ENCODE peak calls at places on chromosomes 2 and 18, in seven cellular contexts. H, C, O, B, Y, V and D are unnamed samples.

GRCh38 chr2:119853777-119854399 is 94.2 kb downstream of the PTPN4 start:
- DNase-seq in H (no peak), C (no peak), O (no peak), B (no peak), Y (no peak), V (no peak), D (no peak)

GRCh38 chr2:207503234-207503633 is 26.5 kb upstream of the CREB1 start:
- DNase-seq in H (no peak), C (no peak), O (no peak), B (no peak), Y (peak), V (peak), D (no peak)

GRCh38 chr18:44458777-44459176 is 221.9 kb upstream of the SETBP1 start:
- DNase-seq in H (no peak), C (peak), O (no peak), B (no peak), Y (peak), V (peak), D (no peak)

GRCh38 chr18:79597176-79598045 is 82.2 kb upstream of the CTDP1 start:
- DNase-seq in H (peak), C (no peak), O (peak), B (no peak), Y (no peak), V (peak), D (no peak)

GRCh38 chr2:29000954-29001353 is 19.9 kb downstream of the TOGARAM2 start:
- DNase-seq in H (no peak), C (no peak), O (no peak), B (no peak), Y (no peak), V (peak), D (no peak)

GRCh38 chr18:44758821-44759624 is 78.3 kb downstream of the SETBP1 start:
- DNase-seq in H (no peak), C (no peak), O (no peak), B (no peak), Y (no peak), V (peak), D (no peak)

GRCh38 chr2:188898261-188898660 is 75.9 kb upstream of the COL3A1 start:
- DNase-seq in H (no peak), C (peak), O (no peak), B (no peak), Y (no peak), V (no peak), D (no peak)

GRCh38 chr18:48529796-48530195 is 9.0 kb upstream of the CTIF start:
- DNase-seq in H (no peak), C (peak), O (no peak), B (peak), Y (peak), V (peak), D (no peak)

GRCh38 chr2:48471048-48471474 is 58.9 kb upstream of the STON1 start:
- DNase-seq in H (peak), C (peak), O (no peak), B (peak), Y (peak), V (peak), D (no peak)

GRCh38 chr2:106542730-106543359 is 55.7 kb downstream of the CD8B2 start:
- DNase-seq in H (peak), C (peak), O (peak), B (peak), Y (peak), V (peak), D (peak)

GRCh38 chr2:231904161-231904611 is 22.0 kb downstream of the NPPC start:
- DNase-seq in H (no peak), C (no peak), O (no peak), B (no peak), Y (no peak), V (peak), D (peak)
- TF ChIP-seq CTCF in H (no peak), C (no peak), O (no peak), B (no peak), Y (no peak), V (no peak), D (no peak)

DNA sequence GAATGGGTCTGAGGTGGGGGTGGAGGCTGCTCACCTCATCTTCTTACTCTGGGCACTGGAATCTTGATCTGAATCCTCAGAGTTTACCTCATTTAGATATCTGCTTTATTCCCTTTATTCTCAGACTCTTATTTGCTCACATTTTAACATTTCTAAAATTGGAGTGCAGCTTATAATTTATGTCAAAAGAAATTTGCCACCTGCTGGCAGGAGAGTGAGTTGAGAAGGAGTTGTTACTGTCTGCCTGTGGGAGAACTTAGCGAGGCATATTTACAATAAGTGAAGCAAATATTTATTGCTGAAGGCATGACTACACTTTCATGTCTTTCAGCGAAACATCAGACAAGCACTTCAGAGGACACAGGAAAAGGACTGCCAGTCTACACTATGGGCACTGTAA is 16.4 kb upstream of the KIAA2012 start:
- DNase-seq in H (no peak), C (peak), O (no peak), B (no peak), Y (peak), V (peak), D (no peak)
- TF ChIP-seq CTCF in H (no peak), C (peak), O (no peak), B (peak), Y (peak), V (peak), D (no peak)

GRCh38 chr2:43311276-43311675 is 84.9 kb upstream of the ZFP36L2 start:
- DNase-seq in H (no peak), C (peak), O (no peak), B (peak), Y (peak), V (no peak), D (no peak)

GRCh38 chr2:43307046-43307445 is 80.6 kb upstream of the ZFP36L2 start:
- DNase-seq in H (no peak), C (no peak), O (no peak), B (no peak), Y (peak), V (no peak), D (no peak)

GRCh38 chr2:43307973-43308372 is 81.6 kb upstream of the ZFP36L2 start:
- DNase-seq in H (no peak), C (no peak), O (no peak), B (no peak), Y (no peak), V (no peak), D (no peak)

GRCh38 chr2:43312751-43313641 is 86.6 kb upstream of the ZFP36L2 start:
- DNase-seq in H (peak), C (peak), O (no peak), B (peak), Y (no peak), V (peak), D (no peak)

GRCh38 chr2:43309935-43310334 is 83.5 kb upstream of the ZFP36L2 start:
- DNase-seq in H (no peak), C (no peak), O (no peak), B (no peak), Y (no peak), V (no peak), D (no peak)
- TF ChIP-seq CTCF in H (no peak), C (no peak), O (no peak), B (no peak), Y (no peak), V (no peak), D (no peak)

DNA sequence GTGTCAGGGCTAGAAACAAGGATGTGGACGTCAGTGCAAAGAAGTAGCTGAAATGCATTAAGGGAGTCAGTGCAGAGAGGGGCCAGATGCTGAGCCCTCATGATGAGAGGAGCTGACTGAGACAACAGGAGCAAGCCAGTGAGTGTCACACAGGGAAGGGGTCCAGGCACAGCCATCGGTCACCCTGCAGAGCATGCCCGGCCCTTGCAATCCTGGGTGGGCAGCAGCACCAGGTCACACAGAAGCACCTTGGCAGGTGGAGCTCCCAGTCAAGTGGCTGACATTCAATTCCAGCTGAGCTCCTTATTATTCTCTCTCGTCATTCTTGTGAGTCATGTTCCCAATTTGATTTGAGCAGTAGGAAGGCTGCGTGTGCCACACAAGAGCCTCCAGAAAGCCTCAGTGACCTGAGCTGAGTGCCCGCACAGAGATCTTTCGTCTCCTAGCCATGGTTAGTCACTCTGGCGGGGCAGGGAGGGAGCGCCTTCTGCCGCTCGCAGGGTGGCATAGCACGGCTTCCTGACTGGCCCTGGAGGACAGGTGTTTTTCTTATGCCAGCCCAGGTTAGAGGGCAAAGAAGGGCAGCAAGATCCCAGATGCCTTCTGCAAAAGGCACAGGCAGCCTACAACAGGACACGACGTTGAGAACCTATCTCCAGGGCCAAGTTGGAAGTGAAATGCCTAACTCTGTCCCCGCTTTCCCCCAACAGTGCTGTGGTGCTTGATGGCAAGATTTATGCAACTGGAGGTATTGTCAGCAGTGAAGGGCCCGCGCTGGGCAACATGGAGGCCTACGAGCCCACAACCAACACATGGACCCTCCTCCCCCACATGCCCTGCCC is 220.9 kb downstream of the ATAD2B start:
- DNase-seq in H (no peak), C (no peak), O (no peak), B (no peak), Y (no peak), V (peak), D (no peak)
- TF ChIP-seq CTCF in H (no peak), C (no peak), O (no peak), B (no peak), Y (no peak), V (no peak), D (no peak)

GRCh38 chr2:109612991-109613921 is 510 bp downstream of the SEPTIN10 start:
- DNase-seq in H (no peak), C (peak), O (peak), B (no peak), Y (peak), V (peak), D (no peak)

GRCh38 chr2:109613922-109614714 is at the start of the genes SEPTIN10 and SOWAHC:
- DNase-seq in H (peak), C (peak), O (peak), B (peak), Y (peak), V (peak), D (peak)

GRCh38 chr2:109609352-109610024 is 4.3 kb downstream of the SEPTIN10 start:
- DNase-seq in H (no peak), C (no peak), O (no peak), B (no peak), Y (peak), V (peak), D (no peak)

GRCh38 chr2:109614715-109615636 is 812 bp downstream of the SOWAHC start:
- DNase-seq in H (peak), C (no peak), O (peak), B (no peak), Y (peak), V (peak), D (peak)

DNA sequence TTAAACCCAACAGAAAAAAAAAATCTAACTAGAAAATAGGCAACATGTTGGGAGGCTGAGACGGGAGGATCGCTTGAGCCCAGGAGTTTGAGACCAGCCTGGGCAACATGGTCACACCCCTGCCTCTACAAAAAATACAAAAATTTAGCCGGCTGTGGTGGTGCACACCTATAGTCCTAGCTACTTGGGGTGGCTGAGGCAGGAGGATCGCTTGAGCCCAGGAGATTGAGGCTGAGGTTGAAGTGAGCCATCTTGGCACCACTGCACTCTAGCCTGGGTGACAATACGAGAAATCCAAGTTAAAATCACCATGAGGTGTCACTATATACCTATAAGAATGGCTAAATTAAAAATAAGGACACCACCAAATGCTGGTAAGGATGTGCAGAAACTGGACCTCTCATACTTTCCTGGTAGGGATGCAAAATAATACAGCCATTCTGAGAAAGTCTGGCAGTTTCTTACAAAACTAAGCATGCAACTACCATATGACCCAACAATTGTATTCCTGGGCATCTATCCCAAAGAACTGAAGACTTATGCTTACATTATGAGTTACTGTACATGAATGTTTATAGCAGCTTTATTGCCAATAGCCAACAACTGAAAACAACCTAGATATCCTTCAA is 2.2 kb downstream of the SEPTIN10 start:
- DNase-seq in H (no peak), C (peak), O (no peak), B (peak), Y (peak), V (no peak), D (no peak)
- TF ChIP-seq CTCF in H (no peak), C (no peak), O (no peak), B (no peak), Y (no peak), V (no peak), D (no peak)

GRCh38 chr18:58900015-58900649 is 35.5 kb downstream of the ZNF532 start:
- DNase-seq in H (no peak), C (no peak), O (no peak), B (no peak), Y (no peak), V (no peak), D (peak)
- TF ChIP-seq CTCF in H (no peak), C (no peak), O (no peak), B (no peak), Y (no peak), V (no peak), D (no peak)